ENCODE peak calls at places on chromosomes 5 and 9, in eight cellular contexts. F is cardiac muscle cell, V is neural progenitor cell, W is cardiac fibroblast, D is tibial nerve, M is AG04450, C is keratinocyte, B is astrocyte of the cerebellum. X is an unnamed sample.

GRCh38 chr5:1488882-1489680 is 34.7 kb downstream of the LPCAT1 start:
- DNase-seq in F (no peak), V (no peak), W (peak), D (no peak), M (peak), C (no peak), B (peak), X (no peak)

GRCh38 chr9:38761334-38761733 is 41.4 kb upstream of the FAM240B start:
- DNase-seq in F (no peak), V (peak), W (no peak), D (no peak), M (no peak), C (no peak), B (peak), X (no peak)

GRCh38 chr9:12629091-12629490 is 64.1 kb upstream of the TYRP1 start:
- DNase-seq in F (no peak), V (peak), W (no peak), D (no peak), M (no peak), C (no peak), B (no peak), X (no peak)

GRCh38 chr5:65121880-65122436 is 353.2 kb downstream of the CWC27 start:
- DNase-seq in F (no peak), V (no peak), W (peak), D (no peak), M (no peak), C (no peak), B (no peak), X (no peak)

GRCh38 chr5:59592101-59592500 is 301.4 kb downstream of the PDE4D start:
- DNase-seq in F (peak), V (no peak), W (no peak), D (no peak), M (peak), C (no peak), B (peak), X (peak)

GRCh38 chr5:143758750-143759149 is 53.2 kb upstream of the HMHB1 start:
- DNase-seq in F (no peak), V (no peak), W (peak), D (no peak), M (peak), C (no peak), B (no peak), X (no peak)

GRCh38 chr5:18920966-18921365 is 1067.0 kb downstream of the CDH18 start:
- DNase-seq in F (no peak), V (no peak), W (no peak), D (no peak), M (no peak), C (no peak), B (no peak), X (no peak)

GRCh38 chr9:137919095-137919465 is 41.5 kb downstream of the CACNA1B start:
- DNase-seq in F (no peak), V (no peak), W (no peak), D (no peak), M (no peak), C (no peak), B (no peak), X (no peak)

GRCh38 chr9:131091352-131091992 is 4.9 kb upstream of the AIF1L start:
- DNase-seq in F (no peak), V (no peak), W (no peak), D (no peak), M (no peak), C (no peak), B (no peak), X (no peak)

GRCh38 chr5:79413112-79413511 is 100.8 kb downstream of the HOMER1 start:
- DNase-seq in F (no peak), V (no peak), W (peak), D (no peak), M (no peak), C (no peak), B (no peak), X (no peak)

GRCh38 chr9:4926239-4926638 is 58.8 kb upstream of the JAK2 start:
- DNase-seq in F (no peak), V (no peak), W (no peak), D (no peak), M (no peak), C (no peak), B (no peak), X (no peak)

GRCh38 chr5:173501271-173501670 is 115.2 kb downstream of the BOD1 start:
- DNase-seq in F (no peak), V (no peak), W (no peak), D (no peak), M (no peak), C (no peak), B (no peak), X (peak)

GRCh38 chr5:121144764-121145163 is 680.7 kb downstream of the PRR16 start:
- DNase-seq in F (no peak), V (no peak), W (peak), D (no peak), M (no peak), C (no peak), B (peak), X (no peak)

GRCh38 chr5:148248894-148249293 is 10.6 kb downstream of the MARCOL start:
- DNase-seq in F (no peak), V (no peak), W (no peak), D (no peak), M (no peak), C (no peak), B (no peak), X (no peak)

GRCh38 chr9:89676281-89676680 is 71.5 kb downstream of the GADD45G start:
- DNase-seq in F (no peak), V (no peak), W (no peak), D (no peak), M (no peak), C (no peak), B (no peak), X (peak)

GRCh38 chr9:110142253-110142652 is 65.7 kb downstream of the C9orf152 start:
- DNase-seq in F (no peak), V (no peak), W (no peak), D (no peak), M (no peak), C (no peak), B (no peak), X (no peak)

GRCh38 chr5:33299621-33300208 is 141.1 kb upstream of the TARS1 start:
- DNase-seq in F (peak), V (peak), W (peak), D (no peak), M (peak), C (no peak), B (no peak), X (no peak)

GRCh38 chr9:133576591-133577462 is 32.4 kb downstream of the FAM163B start:
- DNase-seq in F (no peak), V (no peak), W (peak), D (no peak), M (no peak), C (no peak), B (no peak), X (no peak)

GRCh38 chr5:142829821-142830220 is 59.6 kb downstream of the ARHGAP26 start:
- DNase-seq in F (no peak), V (no peak), W (no peak), D (peak), M (no peak), C (no peak), B (no peak), X (no peak)

GRCh38 chr9:122364783-122365150 is 6.1 kb upstream of the PTGS1 start:
- DNase-seq in F (no peak), V (no peak), W (peak), D (peak), M (no peak), C (no peak), B (no peak), X (no peak)

GRCh38 chr9:107480386-107480789 is 9.2 kb downstream of the KLF4 start:
- DNase-seq in F (no peak), V (no peak), W (peak), D (peak), M (peak), C (no peak), B (no peak), X (peak)

GRCh38 chr5:40676643-40677333 is 2.9 kb upstream of the PTGER4 start:
- DNase-seq in F (no peak), V (no peak), W (peak), D (no peak), M (peak), C (peak), B (peak), X (no peak)

GRCh38 chr5:54234304-54234938 is 76.0 kb downstream of the ARL15 start:
- DNase-seq in F (peak), V (peak), W (peak), D (no peak), M (peak), C (no peak), B (peak), X (no peak)

GRCh38 chr5:54227109-54227508 is 83.3 kb downstream of the ARL15 start:
- DNase-seq in F (no peak), V (no peak), W (no peak), D (no peak), M (no peak), C (no peak), B (no peak), X (no peak)

GRCh38 chr5:54224083-54224836 is 86.1 kb downstream of the ARL15 start:
- DNase-seq in F (no peak), V (no peak), W (no peak), D (no peak), M (no peak), C (no peak), B (no peak), X (no peak)

GRCh38 chr5:54226215-54226614 is 84.2 kb downstream of the ARL15 start:
- DNase-seq in F (no peak), V (no peak), W (no peak), D (no peak), M (no peak), C (no peak), B (no peak), X (no peak)

GRCh38 chr5:54229041-54229780 is 81.2 kb downstream of the ARL15 start:
- DNase-seq in F (peak), V (peak), W (peak), D (peak), M (peak), C (no peak), B (peak), X (peak)
- TF ChIP-seq CTCF in F (peak), V (peak), W (peak), D (peak), M (peak), C (peak), B (peak), X (peak)

GRCh38 chr5:141196363-141196762 is 3.1 kb upstream of the PCDHB11 start:
- DNase-seq in F (no peak), V (no peak), W (no peak), D (no peak), M (no peak), C (no peak), B (no peak), X (no peak)

DNA sequence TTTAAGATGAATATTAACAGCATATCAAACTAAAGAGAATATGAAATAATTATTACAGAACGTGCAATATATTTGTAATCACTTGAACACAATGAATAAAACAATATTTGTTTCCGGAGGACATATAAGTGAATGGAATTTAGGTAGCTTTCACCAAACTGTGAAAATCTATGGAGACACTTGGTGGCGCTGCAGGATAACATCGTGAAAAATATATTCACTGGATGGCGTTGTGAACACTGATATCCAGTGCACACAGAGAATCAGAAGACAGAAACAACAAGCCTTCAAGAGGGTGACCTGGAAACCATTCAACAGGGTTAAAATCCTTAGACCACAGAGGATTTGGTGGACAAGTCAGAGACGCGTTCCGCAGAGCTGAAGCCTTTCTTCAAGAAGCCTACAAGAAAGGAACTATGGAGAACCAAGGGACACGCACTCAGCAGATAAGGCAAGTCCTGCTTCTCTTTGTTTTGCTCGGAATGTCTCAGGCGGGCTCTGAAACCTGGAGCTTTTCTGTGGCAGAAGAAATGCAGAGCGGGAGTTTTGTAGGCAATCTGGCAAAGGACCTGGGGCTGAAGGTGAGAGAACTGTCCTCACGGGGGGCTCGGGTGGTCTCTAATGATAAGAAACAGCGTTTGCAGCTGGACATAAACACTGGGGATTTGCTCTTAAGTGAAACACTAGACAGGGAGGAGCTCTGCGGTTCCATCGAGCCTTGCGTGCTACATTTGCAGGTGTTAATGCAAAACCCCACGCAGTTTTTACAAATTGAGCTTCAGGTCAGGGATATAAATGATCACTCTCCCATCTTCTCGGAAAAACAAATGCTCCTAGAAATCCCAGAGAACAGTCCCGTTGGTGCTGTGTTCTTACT is at the start of gene PCDHB11:
- DNase-seq in F (peak), V (peak), W (no peak), D (no peak), M (no peak), C (no peak), B (no peak), X (no peak)
- H3K4me3 ChIP-seq in F (peak), V (no peak), W (no peak), D (peak), M (no peak), C (no peak), B (no peak), X (no peak)

GRCh38 chr9:127955294-127956015 is 17.8 kb upstream of the DPM2 start:
- DNase-seq in F (no peak), V (peak), W (no peak), D (no peak), M (no peak), C (peak), B (no peak), X (peak)
- TF ChIP-seq CTCF in F (no peak), V (peak), W (no peak), D (peak), M (no peak), C (peak), B (peak), X (peak)

GRCh38 chr9:70901013-70901412 is 220.4 kb downstream of the TRPM3 start:
- DNase-seq in F (no peak), V (no peak), W (no peak), D (no peak), M (no peak), C (no peak), B (no peak), X (no peak)

GRCh38 chr9:70902171-70902570 is 219.2 kb downstream of the TRPM3 start:
- DNase-seq in F (no peak), V (no peak), W (peak), D (no peak), M (no peak), C (no peak), B (no peak), X (no peak)

GRCh38 chr9:70901741-70902140 is 219.7 kb downstream of the TRPM3 start:
- DNase-seq in F (no peak), V (no peak), W (peak), D (no peak), M (no peak), C (no peak), B (no peak), X (no peak)

GRCh38 chr9:70902705-70903131 is 218.7 kb downstream of the TRPM3 start:
- DNase-seq in F (no peak), V (no peak), W (peak), D (peak), M (peak), C (peak), B (peak), X (no peak)
- H3K4me3 ChIP-seq in F (no peak), V (no peak), W (peak), D (no peak), M (no peak), C (peak), B (peak), X (no peak)